ENCODE peak calls at places on chromosomes 4 and X, in six cellular contexts. One of them, this sample, is unnamed.

GRCh38 chr4:184099541-184099966 is 118.1 kb downstream of the ENPP6 start:
- DNase-seq in AG04449: no peak
- DNase-seq in pancreas: no peak
- DNase-seq in bronchial epithelial cell: no peak
- DNase-seq in heart left ventricle: no peak
- DNase-seq in choroid plexus epithelial cell: no peak
- DNase-seq in this sample: no peak

GRCh38 chrX:109911046-109911445 is 91.9 kb upstream of the TMEM164 start:
- DNase-seq in choroid plexus epithelial cell: no peak
- DNase-seq in bronchial epithelial cell: no peak
- DNase-seq in AG04449: no peak
- DNase-seq in heart left ventricle: no peak
- DNase-seq in pancreas: no peak
- DNase-seq in this sample: no peak

GRCh38 chr4:77220841-77221613 is 64.0 kb downstream of the CCNG2 start:
- DNase-seq in heart left ventricle: no peak
- DNase-seq in pancreas: no peak
- DNase-seq in AG04449: no peak
- DNase-seq in bronchial epithelial cell: peak
- DNase-seq in choroid plexus epithelial cell: peak
- DNase-seq in this sample: no peak

GRCh38 chr4:121913667-121914066 is 38.2 kb downstream of the TRPC3 start:
- DNase-seq in pancreas: no peak
- DNase-seq in bronchial epithelial cell: no peak
- DNase-seq in heart left ventricle: no peak
- DNase-seq in AG04449: no peak
- DNase-seq in choroid plexus epithelial cell: no peak
- DNase-seq in this sample: no peak

GRCh38 chr4:169315530-169316306 is 45.0 kb upstream of the SH3RF1 start:
- DNase-seq in choroid plexus epithelial cell: peak
- DNase-seq in bronchial epithelial cell: peak
- DNase-seq in AG04449: peak
- DNase-seq in heart left ventricle: no peak
- DNase-seq in pancreas: no peak
- DNase-seq in this sample: no peak

GRCh38 chr4:4395849-4396627 is 9.1 kb downstream of the NSG1 start:
- DNase-seq in AG04449: no peak
- DNase-seq in heart left ventricle: no peak
- DNase-seq in choroid plexus epithelial cell: peak
- DNase-seq in bronchial epithelial cell: no peak
- DNase-seq in pancreas: no peak
- DNase-seq in this sample: peak

GRCh38 chr4:124499266-124499665 is 213.3 kb downstream of the ANKRD50 start:
- DNase-seq in pancreas: no peak
- DNase-seq in bronchial epithelial cell: no peak
- DNase-seq in heart left ventricle: no peak
- DNase-seq in choroid plexus epithelial cell: peak
- DNase-seq in AG04449: no peak
- DNase-seq in this sample: no peak

GRCh38 chr4:94256833-94257232 is 49.2 kb downstream of the SMARCAD1 start:
- DNase-seq in AG04449: no peak
- DNase-seq in choroid plexus epithelial cell: peak
- DNase-seq in heart left ventricle: no peak
- DNase-seq in pancreas: no peak
- DNase-seq in bronchial epithelial cell: no peak
- DNase-seq in this sample: no peak

GRCh38 chrX:109537324-109537665 is 651 bp downstream of the NXT2 start:
- DNase-seq in heart left ventricle: no peak
- DNase-seq in pancreas: peak
- DNase-seq in AG04449: no peak
- DNase-seq in bronchial epithelial cell: peak
- DNase-seq in choroid plexus epithelial cell: peak
- DNase-seq in this sample: no peak

GRCh38 chr4:10108818-10109783 is 7.5 kb downstream of the WDR1 start:
- DNase-seq in heart left ventricle: no peak
- DNase-seq in choroid plexus epithelial cell: peak
- DNase-seq in AG04449: no peak
- DNase-seq in pancreas: no peak
- DNase-seq in bronchial epithelial cell: peak
- DNase-seq in this sample: no peak

GRCh38 chrX:131237363-131237762 is 51.7 kb downstream of the IGSF1 start:
- DNase-seq in bronchial epithelial cell: no peak
- DNase-seq in AG04449: no peak
- DNase-seq in heart left ventricle: no peak
- DNase-seq in pancreas: no peak
- DNase-seq in choroid plexus epithelial cell: no peak
- DNase-seq in this sample: no peak

GRCh38 chrX:42143866-42144592 is 220.7 kb upstream of the CASK start:
- DNase-seq in bronchial epithelial cell: no peak
- DNase-seq in choroid plexus epithelial cell: peak
- DNase-seq in AG04449: no peak
- DNase-seq in pancreas: no peak
- DNase-seq in heart left ventricle: no peak
- DNase-seq in this sample: no peak

GRCh38 chr4:120977435-120977997 is 55.0 kb upstream of the PRDM5 start:
- DNase-seq in bronchial epithelial cell: peak
- DNase-seq in pancreas: peak
- DNase-seq in heart left ventricle: no peak
- DNase-seq in AG04449: peak
- DNase-seq in choroid plexus epithelial cell: peak
- DNase-seq in this sample: no peak

GRCh38 chrX:69178592-69178991 is 13.3 kb upstream of the PJA1 start:
- DNase-seq in choroid plexus epithelial cell: no peak
- DNase-seq in pancreas: no peak
- DNase-seq in bronchial epithelial cell: no peak
- DNase-seq in heart left ventricle: no peak
- DNase-seq in AG04449: no peak
- DNase-seq in this sample: no peak

GRCh38 chr4:88868510-88868909 is 170.9 kb upstream of the NAP1L5 start:
- DNase-seq in bronchial epithelial cell: no peak
- DNase-seq in AG04449: no peak
- DNase-seq in choroid plexus epithelial cell: no peak
- DNase-seq in heart left ventricle: no peak
- DNase-seq in pancreas: no peak
- DNase-seq in this sample: no peak

GRCh38 chrX:15349046-15349445 is 13.7 kb upstream of the PIGA start:
- DNase-seq in bronchial epithelial cell: peak
- DNase-seq in heart left ventricle: no peak
- DNase-seq in choroid plexus epithelial cell: peak
- DNase-seq in pancreas: peak
- DNase-seq in AG04449: no peak
- DNase-seq in this sample: no peak

GRCh38 chrX:138481649-138482048 is 229.9 kb downstream of the FGF13 start:
- DNase-seq in pancreas: no peak
- DNase-seq in choroid plexus epithelial cell: no peak
- DNase-seq in bronchial epithelial cell: no peak
- DNase-seq in heart left ventricle: no peak
- DNase-seq in AG04449: no peak
- DNase-seq in this sample: no peak

GRCh38 chr4:80711956-80712355 is 318.6 kb upstream of the BMP3 start:
- DNase-seq in choroid plexus epithelial cell: no peak
- DNase-seq in heart left ventricle: no peak
- DNase-seq in AG04449: peak
- DNase-seq in pancreas: no peak
- DNase-seq in bronchial epithelial cell: no peak
- DNase-seq in this sample: no peak

GRCh38 chrX:10797493-10797892 is 177.1 kb upstream of the MID1 start:
- DNase-seq in bronchial epithelial cell: peak
- DNase-seq in AG04449: peak
- DNase-seq in heart left ventricle: no peak
- DNase-seq in pancreas: no peak
- DNase-seq in choroid plexus epithelial cell: peak
- DNase-seq in this sample: no peak

GRCh38 chrX:52574416-52575275 is 57.8 kb upstream of the XAGE1B start:
- DNase-seq in bronchial epithelial cell: peak
- DNase-seq in heart left ventricle: no peak
- DNase-seq in pancreas: peak
- DNase-seq in choroid plexus epithelial cell: peak
- DNase-seq in AG04449: no peak
- DNase-seq in this sample: no peak

GRCh38 chr4:25113915-25114904 is 46.0 kb downstream of the SEPSECS start:
- DNase-seq in heart left ventricle: no peak
- DNase-seq in choroid plexus epithelial cell: peak
- DNase-seq in AG04449: peak
- DNase-seq in bronchial epithelial cell: peak
- DNase-seq in pancreas: no peak
- DNase-seq in this sample: no peak

GRCh38 chr4:92198711-92199110 is 105.1 kb upstream of the GRID2 start:
- DNase-seq in pancreas: no peak
- DNase-seq in AG04449: peak
- DNase-seq in bronchial epithelial cell: peak
- DNase-seq in choroid plexus epithelial cell: peak
- DNase-seq in heart left ventricle: no peak
- DNase-seq in this sample: no peak

GRCh38 chr4:58261526-58261925 is 1151.3 kb upstream of the IGFBP7 start:
- DNase-seq in pancreas: no peak
- DNase-seq in heart left ventricle: no peak
- DNase-seq in AG04449: no peak
- DNase-seq in choroid plexus epithelial cell: no peak
- DNase-seq in bronchial epithelial cell: no peak
- DNase-seq in this sample: no peak

GRCh38 chr4:6119507-6120020 is 80.8 kb downstream of the JAKMIP1 start:
- DNase-seq in AG04449: no peak
- DNase-seq in heart left ventricle: no peak
- DNase-seq in pancreas: no peak
- DNase-seq in choroid plexus epithelial cell: no peak
- DNase-seq in bronchial epithelial cell: peak
- DNase-seq in this sample: no peak

DNA sequence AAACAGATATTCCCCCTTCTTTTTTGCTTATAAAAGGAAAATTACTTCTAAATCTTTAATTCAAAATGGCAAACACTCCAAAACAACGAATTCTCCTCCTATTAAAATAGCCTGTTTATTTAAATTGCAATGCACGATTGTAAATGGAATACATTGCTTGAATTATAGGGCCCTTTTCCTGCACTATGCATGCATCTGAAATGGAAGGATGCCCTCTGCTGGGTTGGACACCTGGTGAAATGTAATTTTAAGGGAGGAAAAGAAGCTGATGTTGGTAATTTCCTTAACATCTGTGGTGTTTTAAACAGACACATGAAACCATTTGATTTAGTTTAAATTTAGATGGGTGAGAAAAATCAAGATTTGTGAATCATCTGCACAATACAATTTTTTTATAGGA is 72.8 kb downstream of the GRXCR1 start:
- DNase-seq in bronchial epithelial cell: peak
- DNase-seq in heart left ventricle: no peak
- DNase-seq in choroid plexus epithelial cell: no peak
- DNase-seq in pancreas: no peak
- DNase-seq in AG04449: no peak
- DNase-seq in this sample: no peak
- TF ChIP-seq CTCF in bronchial epithelial cell: no peak
- TF ChIP-seq CTCF in heart left ventricle: no peak
- TF ChIP-seq CTCF in choroid plexus epithelial cell: no peak
- TF ChIP-seq CTCF in pancreas: no peak
- TF ChIP-seq CTCF in AG04449: no peak
- TF ChIP-seq CTCF in this sample: no peak

GRCh38 chr4:112316333-112316732 is 19.2 kb downstream of the ALPK1 start:
- DNase-seq in pancreas: no peak
- DNase-seq in bronchial epithelial cell: no peak
- DNase-seq in heart left ventricle: no peak
- DNase-seq in choroid plexus epithelial cell: no peak
- DNase-seq in AG04449: no peak
- DNase-seq in this sample: no peak

GRCh38 chr4:112325522-112325921 is 28.4 kb downstream of the ALPK1 start:
- DNase-seq in bronchial epithelial cell: no peak
- DNase-seq in pancreas: no peak
- DNase-seq in choroid plexus epithelial cell: no peak
- DNase-seq in heart left ventricle: no peak
- DNase-seq in AG04449: no peak
- DNase-seq in this sample: no peak

GRCh38 chr4:112322866-112323265 is 25.7 kb downstream of the ALPK1 start:
- DNase-seq in heart left ventricle: no peak
- DNase-seq in choroid plexus epithelial cell: no peak
- DNase-seq in bronchial epithelial cell: no peak
- DNase-seq in AG04449: no peak
- DNase-seq in pancreas: no peak
- DNase-seq in this sample: no peak

GRCh38 chr4:112318239-112319142 is 21.3 kb downstream of the ALPK1 start:
- DNase-seq in AG04449: no peak
- DNase-seq in choroid plexus epithelial cell: no peak
- DNase-seq in pancreas: no peak
- DNase-seq in heart left ventricle: no peak
- DNase-seq in bronchial epithelial cell: no peak
- DNase-seq in this sample: no peak

DNA sequence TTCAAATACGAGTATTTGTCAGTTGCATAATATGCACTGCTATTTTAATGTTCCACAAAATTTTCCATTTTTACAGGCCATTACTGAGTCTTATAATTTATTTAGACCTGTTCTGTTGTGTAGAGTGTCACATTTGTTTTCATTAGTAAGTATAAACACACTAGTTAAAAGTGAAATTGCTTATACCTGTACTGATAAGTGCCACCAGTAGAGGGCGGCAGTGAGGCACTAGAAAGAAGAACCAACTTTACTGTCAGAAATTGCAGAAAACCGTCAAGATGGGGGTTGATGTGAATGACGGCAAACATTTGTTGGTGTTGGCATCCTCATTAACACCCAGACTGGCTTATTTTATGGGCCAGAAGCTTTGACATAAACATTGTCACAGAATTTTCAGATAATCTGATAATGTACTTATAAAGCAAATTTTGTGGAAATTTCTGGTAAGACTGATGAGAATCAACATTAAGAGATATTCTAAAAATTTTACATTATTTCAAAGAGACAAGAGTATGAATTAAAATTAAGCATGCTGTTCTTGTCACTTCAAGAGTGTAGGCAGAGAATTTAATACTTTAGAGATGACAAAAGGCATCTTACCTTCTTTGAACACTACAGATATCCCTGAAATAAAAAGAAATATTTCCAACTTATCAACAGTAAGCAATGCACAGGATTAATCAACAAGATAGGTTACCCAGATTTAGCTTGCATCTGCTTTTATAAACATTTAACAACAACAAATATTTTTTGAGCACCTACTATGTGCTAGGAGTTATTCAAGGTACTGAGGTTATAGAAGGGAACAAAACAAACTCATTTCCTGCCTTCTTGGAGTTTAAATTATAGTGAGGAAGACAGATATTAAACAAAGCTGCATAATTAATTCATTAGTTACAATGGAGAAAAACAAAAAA is 24.9 kb downstream of the ALPK1 start:
- DNase-seq in pancreas: peak
- DNase-seq in choroid plexus epithelial cell: peak
- DNase-seq in AG04449: no peak
- DNase-seq in bronchial epithelial cell: peak
- DNase-seq in heart left ventricle: no peak
- DNase-seq in this sample: peak
- H3K4me3 ChIP-seq in pancreas: no peak
- H3K4me3 ChIP-seq in choroid plexus epithelial cell: no peak
- H3K4me3 ChIP-seq in AG04449: no peak
- H3K4me3 ChIP-seq in bronchial epithelial cell: no peak
- H3K4me3 ChIP-seq in heart left ventricle: no peak
- H3K4me3 ChIP-seq in this sample: no peak

GRCh38 chrX:40366661-40367060 is 214.1 kb upstream of the ATP6AP2 start:
- DNase-seq in AG04449: no peak
- DNase-seq in pancreas: no peak
- DNase-seq in choroid plexus epithelial cell: no peak
- DNase-seq in heart left ventricle: no peak
- DNase-seq in bronchial epithelial cell: no peak
- DNase-seq in this sample: no peak
- TF ChIP-seq CTCF in AG04449: no peak
- TF ChIP-seq CTCF in pancreas: no peak
- TF ChIP-seq CTCF in choroid plexus epithelial cell: no peak
- TF ChIP-seq CTCF in heart left ventricle: no peak
- TF ChIP-seq CTCF in bronchial epithelial cell: no peak
- TF ChIP-seq CTCF in this sample: no peak

GRCh38 chr4:1715002-1715761 is 3.1 kb upstream of the SLBP start:
- DNase-seq in pancreas: no peak
- DNase-seq in heart left ventricle: no peak
- DNase-seq in AG04449: no peak
- DNase-seq in bronchial epithelial cell: no peak
- DNase-seq in choroid plexus epithelial cell: no peak
- DNase-seq in this sample: no peak
- H3K4me3 ChIP-seq in pancreas: no peak
- H3K4me3 ChIP-seq in heart left ventricle: no peak
- H3K4me3 ChIP-seq in AG04449: no peak
- H3K4me3 ChIP-seq in bronchial epithelial cell: no peak
- H3K4me3 ChIP-seq in choroid plexus epithelial cell: no peak
- H3K4me3 ChIP-seq in this sample: no peak